ENCODE peak calls at places on chromosome 5, in four cellular contexts. One of them, this sample, is unnamed.

GRCh38 chr5:36724429-36725332 is 118.3 kb downstream of the SLC1A3 start:
- DNase-seq in H1: no peak
- DNase-seq in GM12878: peak; percentile 94
- DNase-seq in K562: peak; percentile 48
- DNase-seq in this sample: no peak

GRCh38 chr5:114408847-114409246 is 47.0 kb downstream of the KCNN2 start:
- DNase-seq in H1: no peak
- DNase-seq in GM12878: no peak
- DNase-seq in K562: no peak
- DNase-seq in this sample: no peak

GRCh38 chr5:75363726-75364495 is 26.9 kb downstream of the HMGCR start:
- DNase-seq in H1: no peak
- DNase-seq in GM12878: no peak
- DNase-seq in K562: peak; percentile 4
- DNase-seq in this sample: no peak

GRCh38 chr5:138460032-138460693 is 5.1 kb upstream of the EGR1 start:
- DNase-seq in H1: no peak
- DNase-seq in GM12878: no peak
- DNase-seq in K562: peak; percentile 30
- DNase-seq in this sample: no peak

GRCh38 chr5:180555168-180555921 is 36.0 kb downstream of the SCGB3A1 start:
- DNase-seq in H1: no peak
- DNase-seq in GM12878: no peak
- DNase-seq in K562: peak; percentile 81
- DNase-seq in this sample: no peak

GRCh38 chr5:146751781-146752401 is 126.7 kb downstream of the PPP2R2B start:
- DNase-seq in H1: no peak
- DNase-seq in GM12878: peak; percentile 39
- DNase-seq in K562: no peak
- DNase-seq in this sample: no peak

GRCh38 chr5:173522518-173522917 is 93.9 kb downstream of the BOD1 start:
- DNase-seq in H1: no peak
- DNase-seq in GM12878: no peak
- DNase-seq in K562: no peak
- DNase-seq in this sample: no peak

GRCh38 chr5:127031147-127031862 is 947 bp upstream of the MARCHF3 start:
- DNase-seq in H1: no peak
- DNase-seq in GM12878: no peak
- DNase-seq in K562: no peak
- DNase-seq in this sample: no peak

GRCh38 chr5:74174366-74174765 is 466.2 kb downstream of the ENC1 start:
- DNase-seq in H1: no peak
- DNase-seq in GM12878: no peak
- DNase-seq in K562: no peak
- DNase-seq in this sample: no peak

GRCh38 chr5:14534773-14535172 is 46.8 kb upstream of the OTULINL start:
- DNase-seq in H1: no peak
- DNase-seq in GM12878: no peak
- DNase-seq in K562: no peak
- DNase-seq in this sample: no peak

GRCh38 chr5:80191991-80192398 is 63.9 kb downstream of the SERINC5 start:
- DNase-seq in H1: no peak
- DNase-seq in GM12878: no peak
- DNase-seq in K562: peak; percentile 79
- DNase-seq in this sample: no peak

GRCh38 chr5:123365163-123365562 is 58.0 kb downstream of the CEP120 start:
- DNase-seq in H1: no peak
- DNase-seq in GM12878: no peak
- DNase-seq in K562: no peak
- DNase-seq in this sample: no peak

GRCh38 chr5:52844885-52845284 is 57.2 kb downstream of the ITGA1 start:
- DNase-seq in H1: no peak
- DNase-seq in GM12878: no peak
- DNase-seq in K562: no peak
- DNase-seq in this sample: no peak

GRCh38 chr5:1963941-1964451 is 81.3 kb upstream of the IRX4 start:
- DNase-seq in H1: no peak
- DNase-seq in GM12878: no peak
- DNase-seq in K562: no peak
- DNase-seq in this sample: no peak

GRCh38 chr5:27158171-27158570 is 119.8 kb upstream of the CDH9 start:
- DNase-seq in H1: no peak
- DNase-seq in GM12878: no peak
- DNase-seq in K562: no peak
- DNase-seq in this sample: no peak

GRCh38 chr5:56817306-56817986 is 2.1 kb downstream of the MAP3K1 start:
- DNase-seq in H1: no peak
- DNase-seq in GM12878: no peak
- DNase-seq in K562: no peak
- DNase-seq in this sample: no peak

GRCh38 chr5:175809531-175810121 is 61.8 kb upstream of the CPLX2 start:
- DNase-seq in H1: no peak
- DNase-seq in GM12878: no peak
- DNase-seq in K562: no peak
- DNase-seq in this sample: no peak

GRCh38 chr5:39584921-39585320 is 160.1 kb upstream of the DAB2 start:
- DNase-seq in H1: no peak
- DNase-seq in GM12878: no peak
- DNase-seq in K562: no peak
- DNase-seq in this sample: no peak

GRCh38 chr5:26486631-26487030 is 551.8 kb downstream of the CDH9 start:
- DNase-seq in H1: no peak
- DNase-seq in GM12878: no peak
- DNase-seq in K562: no peak
- DNase-seq in this sample: no peak

GRCh38 chr5:95863383-95863757 is 40.8 kb upstream of the GLRX start:
- DNase-seq in H1: no peak
- DNase-seq in GM12878: no peak
- DNase-seq in K562: no peak
- DNase-seq in this sample: no peak

GRCh38 chr5:151288180-151288579 is 15.4 kb downstream of the SLC36A3 start:
- DNase-seq in H1: no peak
- DNase-seq in GM12878: no peak
- DNase-seq in K562: peak; percentile 19
- DNase-seq in this sample: no peak

GRCh38 chr5:148909766-148910165 is 83.4 kb downstream of the ADRB2 start:
- DNase-seq in H1: no peak
- DNase-seq in GM12878: no peak
- DNase-seq in K562: no peak
- DNase-seq in this sample: no peak

GRCh38 chr5:80184235-80185023 is 71.4 kb downstream of the SERINC5 start:
- DNase-seq in H1: no peak
- DNase-seq in GM12878: no peak
- DNase-seq in K562: peak; percentile 15
- DNase-seq in this sample: no peak

GRCh38 chr5:74538206-74538661 is 102.3 kb downstream of the ENC1 start:
- DNase-seq in H1: no peak
- DNase-seq in GM12878: no peak
- DNase-seq in K562: no peak
- DNase-seq in this sample: no peak

GRCh38 chr5:96942078-96942477 is 6.2 kb downstream of the LNPEP start:
- DNase-seq in H1: no peak
- DNase-seq in GM12878: no peak
- DNase-seq in K562: no peak
- DNase-seq in this sample: no peak

GRCh38 chr5:102865510-102866314 is 110.6 kb downstream of the PAM start:
- DNase-seq in H1: peak; percentile 78
- DNase-seq in GM12878: peak; percentile 9
- DNase-seq in K562: peak; percentile 2
- DNase-seq in this sample: peak; percentile 82

GRCh38 chr5:62466228-62466627 is 53.7 kb downstream of the IPO11 start:
- DNase-seq in H1: no peak
- DNase-seq in GM12878: no peak
- DNase-seq in K562: no peak
- DNase-seq in this sample: no peak
- TF ChIP-seq NRF1 in H1: no peak
- TF ChIP-seq NRF1 in GM12878: no peak
- TF ChIP-seq NRF1 in K562: no peak
- TF ChIP-seq NRF1 in this sample: no peak

GRCh38 chr5:168263108-168263507 is 28.3 kb upstream of the WWC1 start:
- DNase-seq in H1: no peak
- DNase-seq in GM12878: no peak
- DNase-seq in K562: no peak
- DNase-seq in this sample: no peak

GRCh38 chr5:168269950-168270349 is 21.5 kb upstream of the WWC1 start:
- DNase-seq in H1: no peak
- DNase-seq in GM12878: no peak
- DNase-seq in K562: peak; percentile 15
- DNase-seq in this sample: peak; percentile 46

GRCh38 chr5:168262042-168262743 is 29.3 kb upstream of the WWC1 start:
- DNase-seq in H1: no peak
- DNase-seq in GM12878: no peak
- DNase-seq in K562: no peak
- DNase-seq in this sample: no peak

GRCh38 chr5:168268949-168269943 is 22.2 kb upstream of the WWC1 start:
- DNase-seq in H1: peak; percentile 98
- DNase-seq in GM12878: no peak
- DNase-seq in K562: peak; percentile 85
- DNase-seq in this sample: peak; percentile 91

GRCh38 chr5:168266016-168266415 is 25.4 kb upstream of the WWC1 start:
- DNase-seq in H1: no peak
- DNase-seq in GM12878: no peak
- DNase-seq in K562: no peak
- DNase-seq in this sample: no peak
- H3K27ac ChIP-seq in H1: no peak overlapping the region
- H3K27ac ChIP-seq in GM12878: no peak overlapping the region
- H3K27ac ChIP-seq in K562: no peak overlapping the region
- H3K27ac ChIP-seq in this sample: no peak overlapping the region

GRCh38 chr5:117494208-117494607 is 919.6 kb upstream of the SEMA6A start:
- DNase-seq in H1: no peak
- DNase-seq in GM12878: no peak
- DNase-seq in K562: no peak
- DNase-seq in this sample: no peak
- TF ChIP-seq NRF1 in H1: no peak
- TF ChIP-seq NRF1 in GM12878: no peak
- TF ChIP-seq NRF1 in K562: no peak
- TF ChIP-seq NRF1 in this sample: no peak

GRCh38 chr5:78644741-78645300 is 3.8 kb downstream of the LHFPL2 start:
- DNase-seq in H1: no peak
- DNase-seq in GM12878: no peak
- DNase-seq in K562: no peak
- DNase-seq in this sample: no peak
- H3K27ac ChIP-seq in H1: no peak overlapping the region
- H3K27ac ChIP-seq in GM12878: peak overlapping the region; percentile 28
- H3K27ac ChIP-seq in K562: no peak overlapping the region
- H3K27ac ChIP-seq in this sample: no peak overlapping the region